ENCODE peak calls at places on chromosomes 12 and 14, in five cellular contexts. Z, E, A, H and T are unnamed samples.

GRCh38 chr12:88299567-88300101 is 157.5 kb downstream of the TMTC3 start:
- DNase-seq in Z (no peak), E (peak; percentile 29), A (peak; percentile 96), H (no peak), T (peak; percentile 78)

GRCh38 chr12:67710582-67710981 is 62.0 kb downstream of the DYRK2 start:
- DNase-seq in Z (no peak), E (peak; percentile 59), A (no peak), H (no peak), T (no peak)

GRCh38 chr12:132185698-132186097 is 41.4 kb downstream of the NOC4L start:
- DNase-seq in Z (no peak), E (no peak), A (no peak), H (no peak), T (no peak)

GRCh38 chr12:118302053-118302452 is 70.7 kb downstream of the TAOK3 start:
- DNase-seq in Z (no peak), E (no peak), A (no peak), H (no peak), T (no peak)

GRCh38 chr12:93122089-93122488 is 193.0 kb upstream of the EEA1 start:
- DNase-seq in Z (no peak), E (no peak), A (no peak), H (no peak), T (no peak)

GRCh38 chr12:7450667-7451066 is 6.7 kb upstream of the CD163L1 start:
- DNase-seq in Z (no peak), E (no peak), A (no peak), H (no peak), T (no peak)

GRCh38 chr14:36243183-36243582 is 66.7 kb upstream of the PTCSC3 start:
- DNase-seq in Z (no peak), E (no peak), A (no peak), H (no peak), T (no peak)

GRCh38 chr14:62670526-62670925 is 374.7 kb downstream of the KCNH5 start:
- DNase-seq in Z (no peak), E (no peak), A (no peak), H (no peak), T (no peak)

GRCh38 chr14:64708148-64709004 is 4.2 kb downstream of the PLEKHG3 start:
- DNase-seq in Z (no peak), E (peak; percentile 97), A (no peak), H (no peak), T (no peak)

GRCh38 chr14:90288646-90289355 is 32.4 kb downstream of the PSMC1 start:
- DNase-seq in Z (no peak), E (no peak), A (peak; percentile 68), H (peak; percentile 15), T (no peak)

GRCh38 chr14:90091393-90091792 is 29.6 kb downstream of the KCNK13 start:
- DNase-seq in Z (no peak), E (no peak), A (peak; percentile 72), H (no peak), T (no peak)

GRCh38 chr12:92431146-92431545 is 271.6 kb upstream of the PLEKHG7 start:
- DNase-seq in Z (no peak), E (peak; percentile 85), A (no peak), H (no peak), T (no peak)

GRCh38 chr12:127785936-127786335 is 481.0 kb upstream of the TMEM132C start:
- DNase-seq in Z (no peak), E (no peak), A (no peak), H (no peak), T (no peak)

GRCh38 chr12:45729233-45730115 is at the start of gene ARID2:
- DNase-seq in Z (peak; percentile 49), E (peak; percentile 86), A (peak; percentile 62), H (peak; percentile 62), T (no peak)

GRCh38 chr12:97984951-97985350 is 522.3 kb downstream of the RMST start:
- DNase-seq in Z (no peak), E (no peak), A (no peak), H (no peak), T (no peak)

GRCh38 chr14:47277703-47278102 is 397.7 kb downstream of the MDGA2 start:
- DNase-seq in Z (no peak), E (no peak), A (peak; percentile 7), H (no peak), T (no peak)

GRCh38 chr14:57346741-57347140 is 43.6 kb upstream of the NAA30 start:
- DNase-seq in Z (no peak), E (no peak), A (no peak), H (no peak), T (no peak)

GRCh38 chr14:89279649-89280232 is 137.3 kb downstream of the FOXN3 start:
- DNase-seq in Z (no peak), E (no peak), A (no peak), H (no peak), T (no peak)

GRCh38 chr12:94640134-94640928 is 10.0 kb downstream of the TMCC3 start:
- DNase-seq in Z (no peak), E (peak; percentile 97), A (no peak), H (no peak), T (no peak)

GRCh38 chr14:54568821-54569591 is 2.1 kb downstream of the SAMD4A start:
- DNase-seq in Z (peak; percentile 27), E (no peak), A (no peak), H (no peak), T (no peak)

GRCh38 chr12:104827587-104827986 is 130.5 kb downstream of the SLC41A2 start:
- DNase-seq in Z (no peak), E (no peak), A (no peak), H (no peak), T (no peak)

GRCh38 chr14:74616507-74616906 is 4.5 kb upstream of the LTBP2 start:
- DNase-seq in Z (no peak), E (peak; percentile 72), A (peak; percentile 91), H (no peak), T (no peak)

GRCh38 chr12:75738486-75738885 is 227.1 kb upstream of the KRR1 start:
- DNase-seq in Z (no peak), E (no peak), A (no peak), H (no peak), T (no peak)

GRCh38 chr12:2944401-2945047 is 14.7 kb upstream of the TEAD4 start:
- DNase-seq in Z (no peak), E (peak; percentile 45), A (peak; percentile 51), H (peak; percentile 62), T (no peak)

GRCh38 chr12:46372131-46372851 is at the start of gene SLC38A2:
- DNase-seq in Z (peak; percentile 97), E (peak; percentile 95), A (peak; percentile 93), H (peak; percentile 99), T (no peak)

GRCh38 chr14:37819155-37820015 is 224.0 kb downstream of the TTC6 start:
- DNase-seq in Z (no peak), E (no peak), A (no peak), H (no peak), T (no peak)

GRCh38 chr12:101839324-101840283 is 8.8 kb upstream of the GNPTAB start:
- DNase-seq in Z (peak; percentile 68), E (peak; percentile 79), A (peak; percentile 73), H (peak; percentile 81), T (peak; percentile 45)

GRCh38 chr12:24728366-24728765 is 220.5 kb downstream of the BCAT1 start:
- DNase-seq in Z (no peak), E (peak; percentile 40), A (peak; percentile 31), H (no peak), T (no peak)

GRCh38 chr12:52871291-52871961 is 22.6 kb upstream of the KRT78 start:
- DNase-seq in Z (peak; percentile 83), E (no peak), A (no peak), H (no peak), T (no peak)

GRCh38 chr12:67366530-67367196 is 97.5 kb downstream of the CAND1 start:
- DNase-seq in Z (no peak), E (no peak), A (no peak), H (no peak), T (peak; percentile 39)

GRCh38 chr14:68730811-68731425 is 61.9 kb downstream of the ZFP36L1 start:
- DNase-seq in Z (no peak), E (peak; percentile 27), A (no peak), H (no peak), T (no peak)

GRCh38 chr14:20327005-20327869 is 5.8 kb downstream of the CCNB1IP1 start:
- DNase-seq in Z (no peak), E (peak; percentile 76), A (peak; percentile 75), H (no peak), T (peak; percentile 54)

GRCh38 chr12:119505001-119505400 is 88.6 kb upstream of the TMEM233 start:
- DNase-seq in Z (no peak), E (no peak), A (no peak), H (no peak), T (no peak)

GRCh38 chr12:127802271-127802670 is 464.7 kb upstream of the TMEM132C start:
- DNase-seq in Z (no peak), E (no peak), A (no peak), H (no peak), T (no peak)

DNA sequence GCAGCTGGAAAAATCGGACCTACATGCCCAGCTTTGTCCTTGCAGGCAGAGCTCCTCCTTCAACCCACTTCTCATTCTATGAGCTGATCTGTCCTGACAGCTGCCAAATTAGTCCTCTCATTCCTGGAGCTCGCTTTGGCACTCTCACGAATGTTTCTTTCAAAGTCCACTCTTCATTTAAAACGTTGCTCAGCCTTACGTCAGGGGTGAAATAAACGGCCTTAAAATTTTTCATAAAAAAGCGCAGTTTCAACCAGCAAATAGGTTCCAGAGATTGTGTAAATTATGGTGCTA is 120.9 kb upstream of the HIF1A start:
- DNase-seq in Z (no peak), E (no peak), A (no peak), H (no peak), T (no peak)
- H3K4me3 ChIP-seq in Z (no peak overlapping the region), E (no peak overlapping the region), A (no peak overlapping the region), H (no peak overlapping the region), T (no peak overlapping the region)

DNA sequence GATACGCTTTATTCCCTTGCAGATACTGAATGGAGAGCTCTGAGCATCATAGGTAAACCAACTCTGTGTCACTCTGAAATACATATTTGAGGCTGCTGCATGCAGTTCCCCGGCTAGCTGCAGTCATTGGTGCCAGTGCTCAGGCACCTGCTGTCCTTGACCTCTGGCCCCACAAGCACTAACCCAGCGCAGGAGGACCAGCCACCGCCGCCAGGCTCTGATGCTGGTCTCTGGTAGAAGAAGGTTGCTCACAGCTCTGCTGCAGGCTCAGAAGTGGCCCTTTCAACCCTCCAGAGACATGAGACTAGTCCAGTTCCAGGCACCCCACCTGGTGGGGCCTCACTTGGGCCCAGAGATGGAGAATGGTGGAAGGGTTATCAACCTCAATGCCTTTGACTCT is 34.5 kb upstream of the PTPRB start:
- DNase-seq in Z (no peak), E (no peak), A (no peak), H (no peak), T (no peak)
- TF ChIP-seq CTCF in Z (no peak), E (no peak), A (no peak), H (no peak), T (no peak)

GRCh38 chr14:101077511-101078074 is 174.1 kb upstream of the RTL1 start:
- DNase-seq in Z (no peak), E (peak; percentile 45), A (peak; percentile 73), H (peak; percentile 17), T (no peak)
- H3K4me3 ChIP-seq in Z (no peak overlapping the region), E (no peak overlapping the region), A (no peak overlapping the region), H (peak overlapping the region; percentile 26), T (peak overlapping the region; percentile 21)

DNA sequence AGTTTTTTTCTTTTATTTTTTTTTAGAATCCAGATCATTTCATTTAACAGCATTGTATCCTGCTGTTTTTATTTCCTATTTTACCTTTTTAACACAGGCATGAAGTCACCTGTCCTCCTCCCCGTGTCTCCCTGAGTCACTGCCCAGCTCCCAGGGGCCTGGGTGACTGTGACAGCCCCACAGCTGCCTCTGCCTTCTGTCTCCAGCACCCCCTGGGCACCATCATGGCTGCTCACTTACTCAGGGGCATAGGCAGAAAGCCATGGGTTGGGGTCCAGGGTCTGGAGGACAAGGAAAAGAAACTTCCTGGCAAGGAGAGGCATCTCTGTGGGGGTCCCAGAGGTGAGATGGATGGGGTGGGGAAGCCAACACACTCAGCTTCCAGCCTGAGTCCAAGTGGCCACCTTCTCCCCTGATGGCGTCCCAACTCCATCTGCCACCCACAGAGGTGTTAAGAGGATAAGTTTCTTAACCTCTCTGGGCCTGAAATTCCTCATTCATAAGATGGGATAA is 25.3 kb downstream of the TMEM63C start:
- DNase-seq in Z (no peak), E (no peak), A (no peak), H (no peak), T (no peak)
- TF ChIP-seq CTCF in Z (no peak), E (no peak), A (no peak), H (no peak), T (no peak)